ENCODE peak calls at places on chromosome 9, in ten cellular contexts. U is tibial nerve; E is activated CD4-positive, alpha-beta T cell treated with anti-CD3 and anti-CD28 coated beads, Interleukin-2, amount 50 U/mL, for 48 hours; G is HTR-8/SVneo; F is M059J; R is Daoy; S is hypothalamus; Z is mesenchymal stem cell; I is islet precursor cell; A is dermis microvascular lymphatic vessel endothelial cell. P is an unnamed sample.

GRCh38 chr9:2875218-2875977 is 31.5 kb upstream of the PUM3 start:
- DNase-seq in G (no peak), U (no peak), S (no peak), E (no peak), R (no peak), I (no peak), A (no peak), Z (no peak), F (no peak), P (no peak)

GRCh38 chr9:110131499-110131898 is 76.5 kb downstream of the C9orf152 start:
- DNase-seq in E (no peak), U (no peak), S (no peak), G (no peak), R (no peak), A (peak; percentile 52), I (peak; percentile 87), Z (peak; percentile 54), F (peak; percentile 87), P (no peak)

GRCh38 chr9:124797343-124798103 is 20.6 kb downstream of the OLFML2A start:
- DNase-seq in R (no peak), E (no peak), S (no peak), Z (no peak), A (no peak), F (no peak), U (no peak), I (no peak), G (no peak), P (no peak)

GRCh38 chr9:95726756-95727155 is 148.7 kb upstream of the ERCC6L2 start:
- DNase-seq in R (peak; percentile 43), G (peak; percentile 36), S (no peak), E (no peak), Z (peak; percentile 57), F (peak; percentile 70), U (no peak), I (no peak), A (peak; percentile 61), P (no peak)

GRCh38 chr9:112970939-112971338 is 41.1 kb downstream of the ZNF883 start:
- DNase-seq in F (peak; percentile 10), I (no peak), S (no peak), Z (peak; percentile 1), A (no peak), R (no peak), G (peak; percentile 8), E (no peak), U (no peak), P (no peak)

GRCh38 chr9:77251050-77251449 is 73.7 kb downstream of the VPS13A start:
- DNase-seq in I (no peak), E (no peak), Z (no peak), A (no peak), S (no peak), R (no peak), F (no peak), U (no peak), G (peak; percentile 18), P (no peak)

GRCh38 chr9:124127290-124127646 is 115.7 kb downstream of the LHX2 start:
- DNase-seq in I (no peak), G (no peak), R (no peak), A (no peak), E (no peak), S (no peak), Z (no peak), U (no peak), F (no peak), P (no peak)

GRCh38 chr9:105976257-105976656 is 281.9 kb downstream of the TMEM38B start:
- DNase-seq in F (no peak), S (no peak), I (no peak), E (no peak), U (no peak), G (no peak), R (no peak), A (no peak), Z (no peak), P (no peak)

GRCh38 chr9:129919836-129920235 is 84.6 kb downstream of the USP20 start:
- DNase-seq in E (no peak), R (no peak), F (no peak), I (no peak), Z (no peak), S (no peak), G (no peak), U (no peak), A (no peak), P (no peak)

GRCh38 chr9:114163517-114163924 is 8.2 kb downstream of the COL27A1 start:
- DNase-seq in R (peak; percentile 63), U (no peak), E (no peak), A (peak; percentile 51), S (no peak), I (peak; percentile 78), F (peak; percentile 41), G (no peak), Z (peak; percentile 92), P (peak; percentile 56)

GRCh38 chr9:96160866-96161265 is 141.1 kb downstream of the HSD17B3 start:
- DNase-seq in U (no peak), F (no peak), S (no peak), A (no peak), I (no peak), E (no peak), R (no peak), G (no peak), Z (no peak), P (no peak)

GRCh38 chr9:116767219-116767618 is 80.1 kb downstream of the TRIM32 start:
- DNase-seq in Z (no peak), G (no peak), S (no peak), E (no peak), U (no peak), R (no peak), A (no peak), F (no peak), I (no peak), P (no peak)

GRCh38 chr9:115717298-115717697 is 436.3 kb upstream of the PAPPA start:
- DNase-seq in S (no peak), E (no peak), Z (peak; percentile 57), R (no peak), I (no peak), G (no peak), F (peak; percentile 8), A (no peak), U (no peak), P (no peak)

GRCh38 chr9:108743426-108743825 is 112.4 kb downstream of the ACTL7B start:
- DNase-seq in E (no peak), S (no peak), U (no peak), Z (no peak), I (no peak), R (no peak), F (no peak), A (no peak), G (no peak), P (no peak)

GRCh38 chr9:85586684-85587083 is 155.1 kb downstream of the AGTPBP1 start:
- DNase-seq in F (no peak), G (no peak), E (no peak), I (no peak), S (no peak), U (no peak), A (no peak), Z (no peak), R (no peak), P (no peak)

GRCh38 chr9:34669809-34670562 is 7.5 kb upstream of the CCL27 start:
- DNase-seq in A (no peak), R (no peak), Z (no peak), E (no peak), I (no peak), F (no peak), G (no peak), S (no peak), U (no peak), P (no peak)

GRCh38 chr9:107462691-107463090 is 26.9 kb downstream of the KLF4 start:
- DNase-seq in Z (peak; percentile 80), I (no peak), R (peak; percentile 32), S (no peak), A (no peak), F (peak; percentile 84), G (no peak), E (no peak), U (no peak), P (no peak)

GRCh38 chr9:135516132-135516860 is 4.9 kb upstream of the LCN1 start:
- DNase-seq in S (no peak), U (no peak), R (no peak), A (peak; percentile 88), F (no peak), I (peak; percentile 43), E (no peak), G (no peak), Z (no peak), P (peak; percentile 43)

GRCh38 chr9:91750343-91750742 is 199.7 kb downstream of the ROR2 start:
- DNase-seq in A (no peak), S (no peak), R (no peak), G (no peak), U (no peak), I (no peak), Z (no peak), F (no peak), E (no peak), P (no peak)

GRCh38 chr9:117000834-117001233 is 313.7 kb downstream of the TRIM32 start:
- DNase-seq in G (no peak), S (no peak), U (no peak), A (no peak), I (no peak), E (no peak), F (no peak), R (no peak), Z (no peak), P (no peak)

GRCh38 chr9:131650254-131650653 is 89.6 kb downstream of the RAPGEF1 start:
- DNase-seq in A (no peak), S (no peak), I (no peak), R (no peak), U (peak; percentile 35), Z (peak; percentile 79), E (no peak), G (no peak), F (no peak), P (peak; percentile 82)

GRCh38 chr9:90925581-90926257 is 124.1 kb downstream of the SYK start:
- DNase-seq in G (peak; percentile 35), R (peak; percentile 63), Z (peak; percentile 76), A (peak; percentile 44), F (peak; percentile 70), S (no peak), I (no peak), E (no peak), U (no peak), P (no peak)

GRCh38 chr9:20863910-20864309 is 167.5 kb downstream of the HACD4 start:
- DNase-seq in S (no peak), A (no peak), U (no peak), E (no peak), F (no peak), R (no peak), I (no peak), G (no peak), Z (no peak), P (no peak)

GRCh38 chr9:135591491-135592330 is 30.2 kb downstream of the PAEP start:
- DNase-seq in G (no peak), Z (no peak), U (no peak), E (no peak), S (no peak), F (no peak), R (no peak), I (no peak), A (no peak), P (peak; percentile 53)

GRCh38 chr9:77488439-77489126 is 159.5 kb downstream of the GNA14 start:
- DNase-seq in I (no peak), R (no peak), S (no peak), A (no peak), Z (peak; percentile 34), U (no peak), G (no peak), F (peak; percentile 27), E (no peak), P (no peak)

GRCh38 chr9:116165912-116166311 is 12.3 kb downstream of the PAPPA start:
- DNase-seq in Z (peak; percentile 63), A (no peak), S (no peak), G (no peak), R (no peak), U (no peak), E (no peak), F (no peak), I (no peak), P (no peak)

P was measured in tibial artery.